ENCODE peak calls at places on chromosome 10, in nine cellular contexts. M, P, D, G, S, W, E, T and C are unnamed samples.

GRCh38 chr10:31030216-31030615 is 1.4 kb downstream of the ZNF438 start:
- DNase-seq in M (no peak), P (no peak), D (no peak), G (no peak), S (no peak), W (no peak), E (no peak), T (peak), C (no peak)

GRCh38 chr10:44715081-44715480 is 196.1 kb upstream of the TMEM72 start:
- DNase-seq in M (no peak), P (no peak), D (no peak), G (no peak), S (no peak), W (no peak), E (no peak), T (peak), C (no peak)

GRCh38 chr10:14838582-14839304 is 637 bp downstream of the HSPA14 start:
- DNase-seq in M (peak), P (peak), D (peak), G (peak), S (peak), W (peak), E (no peak), T (no peak), C (peak)

GRCh38 chr10:72639441-72639873 is 13.6 kb upstream of the MICU1 start:
- DNase-seq in M (no peak), P (no peak), D (no peak), G (no peak), S (no peak), W (no peak), E (no peak), T (no peak), C (no peak)

GRCh38 chr10:78778446-78779338 is 290.1 kb upstream of the ZMIZ1 start:
- DNase-seq in M (no peak), P (no peak), D (no peak), G (no peak), S (no peak), W (no peak), E (no peak), T (no peak), C (peak)

GRCh38 chr10:52056296-52056695 is 257.8 kb upstream of the DKK1 start:
- DNase-seq in M (no peak), P (no peak), D (no peak), G (no peak), S (no peak), W (no peak), E (no peak), T (no peak), C (no peak)

GRCh38 chr10:68330852-68331454 is 911 bp upstream of the HNRNPH3 start:
- DNase-seq in M (no peak), P (no peak), D (no peak), G (peak), S (peak), W (peak), E (no peak), T (peak), C (no peak)

GRCh38 chr10:17379151-17379690 is 75.2 kb downstream of the ST8SIA6 start:
- DNase-seq in M (no peak), P (no peak), D (no peak), G (no peak), S (no peak), W (no peak), E (no peak), T (no peak), C (no peak)

GRCh38 chr10:99979066-99979685 is 30.6 kb downstream of the DNMBP start:
- DNase-seq in M (no peak), P (no peak), D (no peak), G (no peak), S (no peak), W (no peak), E (no peak), T (no peak), C (no peak)

GRCh38 chr10:72084094-72084459 is 4.3 kb downstream of the SPOCK2 start:
- DNase-seq in M (no peak), P (no peak), D (no peak), G (no peak), S (no peak), W (no peak), E (no peak), T (no peak), C (peak)

GRCh38 chr10:2935647-2936386 is 131.5 kb upstream of the PFKP start:
- DNase-seq in M (peak), P (no peak), D (no peak), G (no peak), S (no peak), W (no peak), E (no peak), T (no peak), C (no peak)

GRCh38 chr10:124999433-125000365 is 57.8 kb downstream of the ZRANB1 start:
- DNase-seq in M (peak), P (no peak), D (no peak), G (peak), S (peak), W (peak), E (no peak), T (peak), C (peak)

GRCh38 chr10:100571069-100571817 is 35.5 kb downstream of the HIF1AN start:
- DNase-seq in M (peak), P (no peak), D (no peak), G (no peak), S (no peak), W (no peak), E (no peak), T (no peak), C (peak)

GRCh38 chr10:30586828-30587227 is 42.7 kb downstream of the LYZL2 start:
- DNase-seq in M (no peak), P (no peak), D (no peak), G (no peak), S (no peak), W (no peak), E (no peak), T (no peak), C (no peak)

GRCh38 chr10:55203874-55204273 is 402.8 kb upstream of the PCDH15 start:
- DNase-seq in M (no peak), P (no peak), D (no peak), G (no peak), S (no peak), W (no peak), E (no peak), T (no peak), C (no peak)

GRCh38 chr10:67788028-67788886 is 49.7 kb downstream of the DNAJC12 start:
- DNase-seq in M (no peak), P (peak), D (peak), G (no peak), S (peak), W (peak), E (no peak), T (no peak), C (peak)

GRCh38 chr10:20486791-20487190 is 410.3 kb downstream of the NEBL start:
- DNase-seq in M (no peak), P (no peak), D (no peak), G (no peak), S (no peak), W (no peak), E (no peak), T (no peak), C (no peak)

GRCh38 chr10:28535846-28536245 is 2.9 kb downstream of the WAC start:
- DNase-seq in M (no peak), P (no peak), D (no peak), G (no peak), S (no peak), W (no peak), E (no peak), T (no peak), C (no peak)

GRCh38 chr10:46250898-46251856 is 35.6 kb upstream of the ANTXRL start:
- DNase-seq in M (no peak), P (no peak), D (no peak), G (no peak), S (peak), W (no peak), E (no peak), T (no peak), C (peak)

GRCh38 chr10:97400665-97401454 is at the start of gene RRP12:
- DNase-seq in M (peak), P (peak), D (peak), G (peak), S (peak), W (peak), E (peak), T (peak), C (peak)
- TF ChIP-seq POLR2A in M (no peak), P (peak), D (peak), G (no peak), S (peak), W (no peak), E (peak), T (peak), C (no peak)

GRCh38 chr10:58859541-58859940 is 316.9 kb upstream of the PHYHIPL start:
- DNase-seq in M (no peak), P (no peak), D (no peak), G (no peak), S (no peak), W (no peak), E (no peak), T (peak), C (no peak)

GRCh38 chr10:58854811-58855210 is 321.6 kb upstream of the PHYHIPL start:
- DNase-seq in M (no peak), P (no peak), D (no peak), G (no peak), S (no peak), W (no peak), E (no peak), T (no peak), C (no peak)

GRCh38 chr10:58856508-58857240 is 319.8 kb upstream of the PHYHIPL start:
- DNase-seq in M (no peak), P (no peak), D (peak), G (no peak), S (peak), W (peak), E (no peak), T (peak), C (peak)

GRCh38 chr10:58853668-58854067 is 322.8 kb upstream of the PHYHIPL start:
- DNase-seq in M (no peak), P (no peak), D (no peak), G (no peak), S (no peak), W (no peak), E (no peak), T (no peak), C (no peak)

DNA sequence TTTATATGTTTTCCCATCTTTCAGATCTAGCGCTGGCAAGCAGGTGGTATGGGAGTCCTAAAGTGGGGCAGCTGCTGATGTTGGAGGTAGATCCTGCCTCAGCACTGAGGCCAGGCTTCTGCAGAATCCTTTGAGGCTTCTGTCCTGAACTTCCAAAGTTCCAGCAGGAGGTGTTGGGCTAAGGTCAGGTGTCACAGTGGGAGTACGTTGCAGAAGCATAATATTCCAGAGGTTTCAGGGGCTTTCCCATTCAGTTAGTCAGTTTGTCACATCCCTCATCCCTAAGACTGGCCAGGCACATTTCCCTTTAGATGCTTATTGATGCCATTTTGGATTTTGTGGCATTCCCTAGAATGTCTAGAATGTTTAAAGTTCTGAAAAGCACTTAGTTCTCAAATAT is 319.2 kb upstream of the PHYHIPL start:
- DNase-seq in M (no peak), P (no peak), D (no peak), G (no peak), S (no peak), W (no peak), E (no peak), T (no peak), C (no peak)
- H3K4me3 ChIP-seq in M (no peak), P (no peak), D (peak), G (no peak), S (no peak), W (no peak), E (no peak), T (no peak), C (no peak)

DNA sequence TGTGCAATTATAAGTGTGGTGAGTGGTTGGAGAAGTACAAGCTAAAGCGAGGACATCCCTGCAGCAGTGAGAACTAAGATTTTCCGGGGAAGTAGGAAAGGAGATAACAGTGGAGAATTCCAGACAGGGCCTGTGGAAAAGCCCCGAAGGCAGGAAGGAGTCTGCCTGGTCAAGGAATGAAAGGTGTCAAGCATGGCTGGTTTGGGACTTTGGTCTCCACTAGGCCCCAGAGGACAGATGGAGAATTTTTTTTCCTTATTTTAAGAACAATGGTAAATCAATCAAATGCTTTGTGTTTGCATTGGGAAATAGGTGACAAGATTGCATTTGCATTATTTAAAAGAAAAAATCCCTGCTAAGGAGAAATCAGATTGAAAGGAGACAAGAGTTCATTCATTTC is 3.2 kb upstream of the CEP55 start:
- DNase-seq in M (no peak), P (no peak), D (no peak), G (no peak), S (no peak), W (no peak), E (no peak), T (no peak), C (no peak)
- TF ChIP-seq CTCF in M (no peak), P (no peak), D (no peak), G (no peak), S (no peak), W (no peak), E (no peak), T (no peak), C (no peak)

DNA sequence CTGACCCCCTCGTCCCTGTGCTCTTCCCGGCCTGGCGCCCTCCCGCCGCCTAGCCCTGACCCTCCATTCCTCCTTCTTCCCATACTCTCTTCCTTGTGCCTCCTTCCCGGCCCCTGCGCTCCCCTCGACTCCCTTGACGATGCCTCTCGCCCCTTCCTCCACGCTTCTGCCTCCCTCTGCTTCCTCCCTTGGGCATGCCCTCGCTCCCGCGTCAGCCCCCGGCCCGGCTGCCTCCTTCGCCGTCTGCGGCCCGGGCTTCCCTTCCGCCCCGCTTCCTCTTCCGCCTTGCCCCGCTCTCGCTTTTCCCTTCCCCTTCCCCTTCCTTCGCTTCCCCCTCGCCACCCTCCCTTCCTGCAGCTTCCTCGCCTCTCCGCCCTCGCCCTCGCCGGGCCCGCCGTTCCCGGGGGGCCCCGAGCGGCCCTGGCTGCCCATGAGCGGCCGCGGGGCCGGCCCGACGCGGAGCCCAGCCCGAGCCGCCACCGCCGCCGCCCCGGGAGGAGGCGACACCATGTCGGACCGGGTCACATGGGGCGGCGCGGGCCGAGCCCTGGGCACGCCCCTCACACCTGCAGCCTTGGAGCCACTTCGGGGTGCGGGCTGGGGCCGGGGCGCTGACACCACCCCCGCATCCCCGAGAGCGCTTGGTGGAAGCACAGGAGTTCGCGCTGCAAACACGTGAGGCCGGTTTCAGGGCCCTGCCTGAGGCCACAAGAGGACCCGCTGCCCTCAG is at the start of gene FBXW4:
- DNase-seq in M (peak), P (peak), D (peak), G (peak), S (peak), W (peak), E (no peak), T (peak), C (peak)
- TF ChIP-seq POLR2A in M (no peak), P (peak), D (peak), G (peak), S (peak), W (peak), E (peak), T (peak), C (no peak)